ENCODE peak calls at places on chromosomes 12 and 14, in ten cellular contexts. One of them, this sample, is unnamed.

GRCh38 chr14:22265319-22266140 is 323.5 kb downstream of the DAD1 start:
- DNase-seq in stomach: no peak
- DNase-seq in HCT116: no peak
- DNase-seq in sigmoid colon: no peak
- DNase-seq in spleen: no peak
- DNase-seq in upper lobe of left lung: no peak
- DNase-seq in prostate gland: no peak
- DNase-seq in transverse colon: no peak
- DNase-seq in HepG2: no peak
- DNase-seq in endothelial cell of umbilical vein: no peak
- DNase-seq in this sample: no peak

GRCh38 chr14:30267141-30267540 is 291.8 kb upstream of the G2E3 start:
- DNase-seq in prostate gland: no peak
- DNase-seq in HCT116: no peak
- DNase-seq in HepG2: no peak
- DNase-seq in transverse colon: no peak
- DNase-seq in spleen: no peak
- DNase-seq in sigmoid colon: no peak
- DNase-seq in upper lobe of left lung: no peak
- DNase-seq in stomach: no peak
- DNase-seq in endothelial cell of umbilical vein: no peak
- DNase-seq in this sample: no peak

GRCh38 chr12:26554332-26554731 is 278.7 kb downstream of the ITPR2 start:
- DNase-seq in prostate gland: no peak
- DNase-seq in HepG2: no peak
- DNase-seq in stomach: no peak
- DNase-seq in upper lobe of left lung: no peak
- DNase-seq in HCT116: no peak
- DNase-seq in transverse colon: no peak
- DNase-seq in endothelial cell of umbilical vein: no peak
- DNase-seq in sigmoid colon: no peak
- DNase-seq in spleen: no peak
- DNase-seq in this sample: no peak

GRCh38 chr12:57620936-57621496 is 9.8 kb downstream of the ARHGEF25 start:
- DNase-seq in HCT116: no peak
- DNase-seq in upper lobe of left lung: no peak
- DNase-seq in endothelial cell of umbilical vein: no peak
- DNase-seq in HepG2: no peak
- DNase-seq in spleen: no peak
- DNase-seq in sigmoid colon: peak
- DNase-seq in prostate gland: no peak
- DNase-seq in stomach: no peak
- DNase-seq in transverse colon: no peak
- DNase-seq in this sample: no peak

GRCh38 chr14:54866588-54866987 is 36.0 kb downstream of the GCH1 start:
- DNase-seq in HCT116: no peak
- DNase-seq in prostate gland: no peak
- DNase-seq in spleen: no peak
- DNase-seq in upper lobe of left lung: no peak
- DNase-seq in endothelial cell of umbilical vein: peak
- DNase-seq in transverse colon: no peak
- DNase-seq in stomach: no peak
- DNase-seq in HepG2: peak
- DNase-seq in sigmoid colon: no peak
- DNase-seq in this sample: no peak

GRCh38 chr12:69239922-69240624 is 704 bp downstream of the CPSF6 start:
- DNase-seq in stomach: peak
- DNase-seq in endothelial cell of umbilical vein: peak
- DNase-seq in spleen: peak
- DNase-seq in HCT116: no peak
- DNase-seq in upper lobe of left lung: peak
- DNase-seq in HepG2: no peak
- DNase-seq in prostate gland: peak
- DNase-seq in transverse colon: peak
- DNase-seq in sigmoid colon: peak
- DNase-seq in this sample: peak

GRCh38 chr14:69346710-69347109 is 51.4 kb downstream of the ERH start:
- DNase-seq in stomach: peak
- DNase-seq in HepG2: no peak
- DNase-seq in prostate gland: no peak
- DNase-seq in endothelial cell of umbilical vein: peak
- DNase-seq in sigmoid colon: no peak
- DNase-seq in HCT116: no peak
- DNase-seq in transverse colon: peak
- DNase-seq in spleen: no peak
- DNase-seq in upper lobe of left lung: no peak
- DNase-seq in this sample: no peak

GRCh38 chr12:101877816-101878811 is 734 bp downstream of the DRAM1 start:
- DNase-seq in stomach: peak
- DNase-seq in sigmoid colon: peak
- DNase-seq in HCT116: no peak
- DNase-seq in prostate gland: peak
- DNase-seq in HepG2: peak
- DNase-seq in transverse colon: peak
- DNase-seq in upper lobe of left lung: peak
- DNase-seq in spleen: no peak
- DNase-seq in endothelial cell of umbilical vein: peak
- DNase-seq in this sample: no peak

GRCh38 chr14:22623047-22623446 is 21.1 kb downstream of the OR6J1 start:
- DNase-seq in sigmoid colon: no peak
- DNase-seq in HepG2: no peak
- DNase-seq in transverse colon: no peak
- DNase-seq in upper lobe of left lung: no peak
- DNase-seq in HCT116: no peak
- DNase-seq in prostate gland: no peak
- DNase-seq in stomach: no peak
- DNase-seq in endothelial cell of umbilical vein: peak
- DNase-seq in spleen: no peak
- DNase-seq in this sample: no peak

GRCh38 chr12:93621986-93622385 is 49.5 kb downstream of the SOCS2 start:
- DNase-seq in stomach: no peak
- DNase-seq in endothelial cell of umbilical vein: no peak
- DNase-seq in HCT116: no peak
- DNase-seq in transverse colon: no peak
- DNase-seq in sigmoid colon: no peak
- DNase-seq in spleen: no peak
- DNase-seq in HepG2: no peak
- DNase-seq in upper lobe of left lung: no peak
- DNase-seq in prostate gland: no peak
- DNase-seq in this sample: no peak

GRCh38 chr14:102498005-102498677 is 11.4 kb downstream of the ANKRD9 start:
- DNase-seq in transverse colon: peak
- DNase-seq in HepG2: no peak
- DNase-seq in prostate gland: no peak
- DNase-seq in spleen: no peak
- DNase-seq in upper lobe of left lung: no peak
- DNase-seq in endothelial cell of umbilical vein: no peak
- DNase-seq in stomach: no peak
- DNase-seq in HCT116: no peak
- DNase-seq in sigmoid colon: no peak
- DNase-seq in this sample: no peak

GRCh38 chr14:98501836-98502235 is 770.2 kb downstream of the BCL11B start:
- DNase-seq in transverse colon: no peak
- DNase-seq in HepG2: no peak
- DNase-seq in sigmoid colon: no peak
- DNase-seq in spleen: no peak
- DNase-seq in HCT116: no peak
- DNase-seq in upper lobe of left lung: no peak
- DNase-seq in stomach: no peak
- DNase-seq in endothelial cell of umbilical vein: no peak
- DNase-seq in prostate gland: no peak
- DNase-seq in this sample: no peak

GRCh38 chr12:122024132-122024785 is 2.6 kb downstream of the BCL7A start:
- DNase-seq in spleen: no peak
- DNase-seq in HepG2: peak
- DNase-seq in HCT116: no peak
- DNase-seq in upper lobe of left lung: no peak
- DNase-seq in prostate gland: no peak
- DNase-seq in endothelial cell of umbilical vein: no peak
- DNase-seq in sigmoid colon: no peak
- DNase-seq in stomach: no peak
- DNase-seq in transverse colon: no peak
- DNase-seq in this sample: no peak
- H3K4me3 ChIP-seq in spleen: peak
- H3K4me3 ChIP-seq in HepG2: peak
- H3K4me3 ChIP-seq in HCT116: peak
- H3K4me3 ChIP-seq in upper lobe of left lung: peak
- H3K4me3 ChIP-seq in prostate gland: peak
- H3K4me3 ChIP-seq in endothelial cell of umbilical vein: no peak
- H3K4me3 ChIP-seq in sigmoid colon: peak
- H3K4me3 ChIP-seq in stomach: peak
- H3K4me3 ChIP-seq in transverse colon: peak
- H3K4me3 ChIP-seq in this sample: no peak

GRCh38 chr14:23984891-23985607 is 3.7 kb upstream of the DHRS4L2 start:
- DNase-seq in sigmoid colon: no peak
- DNase-seq in HepG2: peak
- DNase-seq in transverse colon: no peak
- DNase-seq in spleen: no peak
- DNase-seq in HCT116: no peak
- DNase-seq in prostate gland: no peak
- DNase-seq in endothelial cell of umbilical vein: no peak
- DNase-seq in upper lobe of left lung: no peak
- DNase-seq in stomach: peak
- DNase-seq in this sample: no peak
- H3K27ac ChIP-seq in sigmoid colon: no peak
- H3K27ac ChIP-seq in HepG2: no peak
- H3K27ac ChIP-seq in transverse colon: no peak
- H3K27ac ChIP-seq in spleen: no peak
- H3K27ac ChIP-seq in HCT116: no peak
- H3K27ac ChIP-seq in prostate gland: no peak
- H3K27ac ChIP-seq in endothelial cell of umbilical vein: no peak
- H3K27ac ChIP-seq in upper lobe of left lung: no peak
- H3K27ac ChIP-seq in stomach: peak
- H3K27ac ChIP-seq in this sample: no peak

DNA sequence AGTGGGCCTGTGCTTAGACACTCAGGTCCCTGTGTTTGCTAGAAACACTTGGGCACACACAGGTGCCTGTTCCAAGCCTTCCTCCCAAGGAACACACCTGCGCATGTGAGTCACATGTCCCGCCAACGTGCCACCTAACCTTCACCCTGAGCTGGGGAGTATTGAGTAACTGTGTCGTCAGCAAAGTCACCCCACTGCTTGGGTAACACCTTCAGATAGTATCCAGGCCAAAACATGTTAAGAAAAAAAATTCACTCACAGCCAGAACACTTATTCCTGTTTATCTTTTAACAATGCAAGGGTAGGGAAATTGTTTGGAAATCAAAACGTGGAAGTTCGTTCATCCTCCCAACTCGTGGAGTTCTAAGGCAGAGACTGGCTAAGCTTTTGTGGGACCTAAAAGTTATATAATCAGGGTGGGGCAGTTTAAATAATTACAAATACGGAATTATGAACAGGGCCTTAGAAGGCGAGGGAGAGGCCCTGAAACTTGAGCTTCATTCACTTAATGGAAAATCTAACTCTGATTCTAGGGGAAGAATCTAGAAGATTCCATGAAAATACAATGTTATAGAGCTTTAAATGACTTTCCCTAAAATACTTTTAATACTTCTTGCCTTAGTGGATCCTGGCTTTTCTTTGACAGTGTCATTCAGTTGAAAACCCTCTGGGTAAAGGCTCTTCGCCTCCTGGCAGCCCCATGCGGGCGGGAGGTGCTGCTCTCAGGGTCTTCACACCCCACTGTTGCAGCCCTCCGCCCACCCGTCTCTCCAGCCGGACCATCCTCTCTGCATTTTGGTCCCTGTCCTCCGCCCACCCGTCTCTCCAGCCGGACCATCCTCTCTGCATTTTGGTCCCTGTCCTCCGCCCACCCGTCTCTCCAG is 30.3 kb upstream of the ADIPOR2 start:
- DNase-seq in HepG2: peak
- DNase-seq in endothelial cell of umbilical vein: peak
- DNase-seq in transverse colon: peak
- DNase-seq in sigmoid colon: peak
- DNase-seq in HCT116: no peak
- DNase-seq in spleen: no peak
- DNase-seq in stomach: peak
- DNase-seq in upper lobe of left lung: peak
- DNase-seq in prostate gland: peak
- DNase-seq in this sample: peak
- TF ChIP-seq POLR2AphosphoS5 in HepG2: no peak
- TF ChIP-seq POLR2AphosphoS5 in endothelial cell of umbilical vein: no peak
- TF ChIP-seq POLR2AphosphoS5 in transverse colon: peak
- TF ChIP-seq POLR2AphosphoS5 in sigmoid colon: peak
- TF ChIP-seq POLR2AphosphoS5 in HCT116: no peak
- TF ChIP-seq POLR2AphosphoS5 in spleen: no peak
- TF ChIP-seq POLR2AphosphoS5 in stomach: peak
- TF ChIP-seq POLR2AphosphoS5 in upper lobe of left lung: peak
- TF ChIP-seq POLR2AphosphoS5 in prostate gland: peak
- TF ChIP-seq POLR2AphosphoS5 in this sample: peak

DNA sequence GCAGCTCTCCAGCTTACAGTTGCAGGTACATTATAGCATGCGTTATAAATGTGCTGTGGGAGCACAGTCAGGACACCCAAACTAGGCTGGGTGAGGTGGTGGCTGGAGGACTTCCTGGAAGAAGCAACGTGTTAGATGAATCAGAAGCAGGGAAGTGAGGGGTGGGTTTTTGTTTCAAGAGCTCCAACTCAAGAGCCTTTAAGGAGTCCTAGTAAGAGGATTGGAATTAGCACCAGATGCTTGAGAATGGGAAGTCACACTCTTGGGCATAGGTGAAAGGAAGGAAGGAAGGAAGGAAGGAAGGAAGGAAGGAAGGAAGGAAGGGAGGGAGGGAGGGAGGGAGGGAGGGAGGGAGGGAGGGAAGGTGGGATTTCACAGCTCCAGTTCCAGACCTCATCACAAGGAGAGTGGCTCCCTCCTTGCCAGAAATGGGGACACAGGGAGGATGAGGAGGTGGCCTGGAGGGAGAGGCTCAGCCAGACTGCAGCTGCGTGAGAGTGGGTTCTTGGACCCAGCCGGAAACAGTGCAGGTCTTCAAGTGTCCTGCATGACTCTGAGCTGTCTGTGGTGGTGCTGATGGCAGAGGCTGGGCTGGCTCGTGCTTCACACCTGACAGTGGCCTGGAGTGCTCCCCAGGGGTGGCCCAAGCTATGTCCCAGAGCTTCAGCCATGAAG is 115.7 kb upstream of the GSC start:
- DNase-seq in spleen: peak
- DNase-seq in prostate gland: no peak
- DNase-seq in HepG2: no peak
- DNase-seq in sigmoid colon: no peak
- DNase-seq in HCT116: no peak
- DNase-seq in stomach: no peak
- DNase-seq in upper lobe of left lung: no peak
- DNase-seq in transverse colon: no peak
- DNase-seq in endothelial cell of umbilical vein: no peak
- DNase-seq in this sample: no peak
- H3K4me3 ChIP-seq in spleen: no peak
- H3K4me3 ChIP-seq in prostate gland: no peak
- H3K4me3 ChIP-seq in HepG2: no peak
- H3K4me3 ChIP-seq in sigmoid colon: no peak
- H3K4me3 ChIP-seq in HCT116: no peak
- H3K4me3 ChIP-seq in stomach: no peak
- H3K4me3 ChIP-seq in upper lobe of left lung: no peak
- H3K4me3 ChIP-seq in transverse colon: no peak
- H3K4me3 ChIP-seq in endothelial cell of umbilical vein: no peak
- H3K4me3 ChIP-seq in this sample: no peak

This sample was measured in HL-60.